ENCODE peak calls at places on chromosome 15, in five cellular contexts. T, U, J, N and M are unnamed samples.

GRCh38 chr15:55218068-55218467 is 21.3 kb upstream of the RSL24D1 start:
- DNase-seq in T (no peak), U (no peak), J (no peak), N (no peak), M (no peak)

GRCh38 chr15:89898628-89899302 is 5.0 kb upstream of the AP3S2 start:
- DNase-seq in T (peak; percentile 88), U (peak; percentile 60), J (peak; percentile 80), N (peak; percentile 84), M (peak; percentile 82)

GRCh38 chr15:80275946-80276345 is 23.9 kb upstream of the CTXND1 start:
- DNase-seq in T (no peak), U (no peak), J (peak; percentile 46), N (no peak), M (no peak)

GRCh38 chr15:68334661-68335124 is 57.1 kb downstream of the FEM1B start:
- DNase-seq in T (no peak), U (no peak), J (no peak), N (no peak), M (no peak)

GRCh38 chr15:39331584-39331983 is 249.3 kb upstream of the THBS1 start:
- DNase-seq in T (no peak), U (no peak), J (no peak), N (no peak), M (no peak)

GRCh38 chr15:90710436-90710835 is 6.7 kb upstream of the BLM start:
- DNase-seq in T (peak; percentile 59), U (no peak), J (no peak), N (no peak), M (no peak)

GRCh38 chr15:90994059-90994416 is 297 bp downstream of the PRC1 start:
- DNase-seq in T (peak; percentile 31), U (no peak), J (no peak), N (peak; percentile 21), M (peak; percentile 48)

GRCh38 chr15:73800662-73801345 is 47.7 kb upstream of the INSYN1 start:
- DNase-seq in T (no peak), U (no peak), J (peak; percentile 46), N (no peak), M (no peak)

GRCh38 chr15:90059208-90059985 is 42.9 kb downstream of the IDH2 start:
- DNase-seq in T (peak; percentile 66), U (no peak), J (no peak), N (peak; percentile 96), M (peak; percentile 95)

GRCh38 chr15:100438570-100438969 is 90.2 kb downstream of the CERS3 start:
- DNase-seq in T (no peak), U (no peak), J (peak; percentile 10), N (no peak), M (peak; percentile 8)

GRCh38 chr15:55740981-55741591 is 1.9 kb downstream of the PRTG start:
- DNase-seq in T (no peak), U (no peak), J (no peak), N (no peak), M (no peak)

GRCh38 chr15:41482070-41482469 is 11.6 kb upstream of the ITPKA start:
- DNase-seq in T (no peak), U (no peak), J (no peak), N (no peak), M (no peak)

GRCh38 chr15:72276326-72276700 is 4.0 kb upstream of the PARP6 start:
- DNase-seq in T (no peak), U (no peak), J (no peak), N (no peak), M (no peak)

GRCh38 chr15:50247819-50248650 is 17.5 kb downstream of the HDC start:
- DNase-seq in T (no peak), U (no peak), J (no peak), N (peak; percentile 80), M (no peak)

GRCh38 chr15:94235041-94235440 is 3.7 kb downstream of the MCTP2 start:
- DNase-seq in T (no peak), U (no peak), J (no peak), N (no peak), M (no peak)
- H3K9me2 ChIP-seq in T (peaks cover 5% of the 10 kb centered on the region), U (no peaks in the 10 kb centered on the region), J (no peaks in the 10 kb centered on the region), N (no peaks in the 10 kb centered on the region), M (no peaks in the 10 kb centered on the region)

GRCh38 chr15:45338417-45338816 is 39.9 kb downstream of the GATM start:
- DNase-seq in T (no peak), U (no peak), J (no peak), N (no peak), M (no peak)
- TF ChIP-seq CTCF in T (no peak), U (no peak), J (no peak), N (no peak), M (no peak)

GRCh38 chr15:78065973-78066946 is 11.3 kb downstream of the TBC1D2B start:
- DNase-seq in T (no peak), U (no peak), J (no peak), N (peak; percentile 58), M (peak; percentile 63)
- TF ChIP-seq EZH2phosphoT487 in T (no peak), U (no peak), J (no peak), N (no peak), M (no peak)

GRCh38 chr15:82307714-82308081 is 41.6 kb downstream of the GOLGA6L10 start:
- DNase-seq in T (no peak), U (no peak), J (no peak), N (no peak), M (no peak)
- H3K9me2 ChIP-seq in T (no peaks in the 10 kb centered on the region), U (no peaks in the 10 kb centered on the region), J (no peaks in the 10 kb centered on the region), N (no peaks in the 10 kb centered on the region), M (no peaks in the 10 kb centered on the region)

DNA sequence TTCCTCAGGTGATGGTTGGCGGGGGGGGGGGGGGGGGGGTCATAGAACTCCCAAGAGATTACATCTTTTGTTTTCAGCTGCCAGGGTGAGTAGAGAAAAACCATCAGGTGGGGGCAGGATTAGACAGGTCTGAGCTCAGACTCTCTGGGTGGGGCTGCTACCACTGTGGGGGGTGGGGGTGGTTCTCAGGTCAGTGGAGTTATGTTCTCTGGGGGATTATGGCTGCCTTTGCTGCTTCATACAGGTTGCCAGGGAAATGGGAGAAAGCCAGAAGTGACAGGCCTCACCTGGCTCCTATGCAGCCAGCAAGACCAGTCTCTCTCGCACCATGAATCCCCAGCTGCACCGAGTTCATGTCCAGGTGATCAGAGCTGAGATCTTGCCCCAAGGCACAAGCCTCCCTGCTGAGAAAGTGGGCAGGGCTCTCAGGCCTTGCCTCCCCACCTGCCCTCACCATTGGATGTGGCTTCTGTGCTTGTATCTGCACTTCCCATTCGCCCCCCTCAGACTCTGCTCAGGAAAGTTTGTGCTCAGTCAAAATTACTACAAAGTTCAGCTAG is 828.1 kb downstream of the MCTP2 start:
- DNase-seq in T (no peak), U (no peak), J (no peak), N (no peak), M (no peak)
- TF ChIP-seq CTCF in T (no peak), U (no peak), J (no peak), N (no peak), M (no peak)

DNA sequence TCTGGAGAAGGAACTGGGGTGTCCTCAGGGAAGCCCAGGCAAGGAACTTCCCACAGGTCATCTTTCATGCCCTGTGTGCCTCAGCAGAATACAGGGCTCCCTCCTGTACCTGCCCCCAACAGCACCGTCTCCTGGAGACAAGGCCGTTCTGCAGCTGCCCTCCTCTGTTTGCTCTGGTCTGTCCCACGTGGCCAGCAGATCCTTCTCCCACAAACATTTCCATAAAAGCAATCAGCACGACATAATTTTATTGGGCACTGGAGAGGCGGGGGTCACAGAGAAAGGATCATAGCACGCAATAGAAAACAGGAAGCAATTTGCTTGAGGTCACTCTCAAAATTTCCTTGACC is 29.5 kb downstream of the STARD5 start:
- DNase-seq in T (peak; percentile 10), U (no peak), J (no peak), N (no peak), M (peak; percentile 56)
- TF ChIP-seq EZH2phosphoT487 in T (no peak), U (no peak), J (no peak), N (no peak), M (no peak)

DNA sequence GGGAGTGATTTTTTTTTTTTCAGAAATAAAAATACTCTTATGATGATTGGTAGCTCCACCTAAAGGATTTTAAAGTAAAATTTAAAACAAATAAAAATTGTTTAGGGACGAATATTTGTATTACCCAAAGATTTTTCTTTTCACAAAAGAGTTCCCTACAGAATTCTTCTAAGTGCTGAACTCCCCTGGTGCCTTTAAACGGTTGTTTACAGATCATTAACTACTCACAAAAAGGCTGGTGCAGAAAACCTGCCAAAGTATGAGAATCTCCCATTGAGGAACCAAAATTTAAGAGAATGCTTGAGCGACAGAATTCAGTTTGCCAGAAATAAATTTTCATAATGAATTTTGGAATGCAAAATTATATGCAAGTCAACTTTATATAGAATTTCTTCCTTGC is 497.8 kb upstream of the NR2F2 start:
- DNase-seq in T (peak; percentile 44), U (no peak), J (no peak), N (no peak), M (no peak)
- H3K9me2 ChIP-seq in T (peaks cover 1% of the 10 kb centered on the region), U (no peaks in the 10 kb centered on the region), J (no peaks in the 10 kb centered on the region), N (no peaks in the 10 kb centered on the region), M (no peaks in the 10 kb centered on the region)

GRCh38 chr15:88447206-88447605 is 20.0 kb downstream of the MRPL46 start:
- DNase-seq in T (no peak), U (no peak), J (no peak), N (no peak), M (peak; percentile 28)
- TF ChIP-seq CTCF in T (no peak), U (no peak), J (no peak), N (no peak), M (peak; percentile 50)

GRCh38 chr15:85977586-85977985 is 102.1 kb upstream of the AGBL1 start:
- DNase-seq in T (no peak), U (no peak), J (no peak), N (no peak), M (no peak)
- TF ChIP-seq EZH2phosphoT487 in T (no peak), U (no peak), J (no peak), N (no peak), M (no peak)

DNA sequence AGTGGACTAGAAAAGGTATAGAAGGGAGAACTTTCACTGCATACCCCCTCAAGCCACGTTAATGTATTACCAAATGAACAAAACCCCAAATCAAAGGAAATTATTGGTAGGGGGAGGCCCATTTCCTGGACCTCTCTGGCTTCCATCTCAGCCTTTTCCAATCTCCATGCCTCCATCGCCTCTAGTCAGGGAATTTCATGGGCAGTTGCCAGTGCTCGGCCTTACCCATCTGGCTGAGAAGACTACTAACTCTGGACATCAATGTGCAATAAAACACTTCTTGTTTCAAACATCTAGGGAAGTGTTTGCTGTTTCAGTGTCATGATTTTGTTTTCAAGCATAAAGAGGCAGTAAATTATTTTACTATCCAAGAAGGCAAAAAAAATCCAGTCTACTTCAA is 14.8 kb downstream of the LDHAL6B start:
- DNase-seq in T (no peak), U (no peak), J (no peak), N (no peak), M (no peak)
- H3K9me2 ChIP-seq in T (no peaks in the 10 kb centered on the region), U (no peaks in the 10 kb centered on the region), J (no peaks in the 10 kb centered on the region), N (no peaks in the 10 kb centered on the region), M (no peaks in the 10 kb centered on the region)